ENCODE peak calls at places on chromosomes 12 and 14, in four cellular contexts. I is HepG2, K is HCT116, U is endothelial cell of umbilical vein. Q is an unnamed sample. For H3K4me1, the result is how much of the 10 kb centered on the place peaks cover.

GRCh38 chr12:68971404-68971803 is 38.4 kb upstream of the CPM start:
- DNase-seq in I (no peak), K (no peak), U (no peak), Q (no peak)

GRCh38 chr14:56044196-56044595 is 74.0 kb upstream of the PELI2 start:
- DNase-seq in I (no peak), K (no peak), U (no peak), Q (no peak)

GRCh38 chr12:68611094-68611818 is 557 bp downstream of the RAP1B start:
- DNase-seq in I (no peak), K (no peak), U (peak), Q (peak)

GRCh38 chr12:94247256-94247655 is 98.9 kb downstream of the PLXNC1 start:
- DNase-seq in I (no peak), K (no peak), U (no peak), Q (no peak)

GRCh38 chr14:26401170-26401968 is 196.5 kb downstream of the NOVA1 start:
- DNase-seq in I (no peak), K (no peak), U (no peak), Q (no peak)

GRCh38 chr12:117033382-117034045 is 65.7 kb downstream of the TESC start:
- DNase-seq in I (no peak), K (no peak), U (no peak), Q (peak)

GRCh38 chr12:46214668-46215429 is 54.0 kb downstream of the SLC38A1 start:
- DNase-seq in I (no peak), K (no peak), U (no peak), Q (no peak)

GRCh38 chr14:75959031-75959430 is 22.8 kb downstream of the TGFB3 start:
- DNase-seq in I (no peak), K (no peak), U (no peak), Q (no peak)

GRCh38 chr14:52342849-52343606 is 28.9 kb downstream of the PTGER2 start:
- DNase-seq in I (no peak), K (no peak), U (no peak), Q (no peak)

GRCh38 chr12:124603143-124603542 is 35.7 kb upstream of the NCOR2 start:
- DNase-seq in I (no peak), K (no peak), U (no peak), Q (no peak)

GRCh38 chr12:31797230-31797872 is 68.5 kb upstream of the AMN1 start:
- DNase-seq in I (no peak), K (no peak), U (no peak), Q (no peak)

GRCh38 chr12:131773582-131774221 is 54.5 kb upstream of the MMP17 start:
- DNase-seq in I (no peak), K (no peak), U (no peak), Q (no peak)

GRCh38 chr14:68248481-68249255 is 429.1 kb downstream of the RAD51B start:
- DNase-seq in I (peak), K (peak), U (peak), Q (peak)

GRCh38 chr12:18719922-18720321 is 17.9 kb downstream of the PLCZ1 start:
- DNase-seq in I (no peak), K (no peak), U (no peak), Q (no peak)

GRCh38 chr14:67018720-67019119 is 170.5 kb upstream of the GARIN2 start:
- DNase-seq in I (no peak), K (no peak), U (no peak), Q (no peak)

GRCh38 chr14:68884031-68885030 is 91.5 kb upstream of the ZFP36L1 start:
- DNase-seq in I (peak), K (peak), U (peak), Q (peak)

GRCh38 chr14:76412501-76412900 is 36.6 kb downstream of the ESRRB start:
- DNase-seq in I (no peak), K (no peak), U (no peak), Q (no peak)

GRCh38 chr14:52013984-52014600 is 24.7 kb downstream of the RTRAF start:
- DNase-seq in I (no peak), K (no peak), U (no peak), Q (no peak)

GRCh38 chr14:61570188-61570960 is 124.9 kb upstream of the HIF1A start:
- DNase-seq in I (no peak), K (no peak), U (no peak), Q (no peak)

GRCh38 chr12:108832730-108833354 is 24.5 kb downstream of the SSH1 start:
- DNase-seq in I (no peak), K (no peak), U (peak), Q (no peak)

GRCh38 chr12:85405781-85406522 is 125.9 kb downstream of the ALX1 start:
- DNase-seq in I (no peak), K (no peak), U (no peak), Q (no peak)

GRCh38 chr12:67943295-67943892 is 45.9 kb upstream of the IFNG-AS1 start:
- DNase-seq in I (peak), K (peak), U (peak), Q (peak)

GRCh38 chr14:103520657-103521437 is 1.8 kb downstream of the CKB start:
- DNase-seq in I (no peak), K (peak), U (peak), Q (peak)

GRCh38 chr12:122981587-122982493 is 1.4 kb downstream of the ARL6IP4 start:
- DNase-seq in I (no peak), K (no peak), U (no peak), Q (no peak)

GRCh38 chr12:122982494-122982850 is 2.0 kb downstream of the ARL6IP4 start:
- DNase-seq in I (no peak), K (no peak), U (no peak), Q (no peak)

GRCh38 chr12:122979908-122980191 is 631 bp upstream of the ARL6IP4 start:
- DNase-seq in I (no peak), K (no peak), U (no peak), Q (no peak)

GRCh38 chr12:122980192-122981035 is at the start of gene ARL6IP4:
- DNase-seq in I (no peak), K (no peak), U (peak), Q (no peak)

GRCh38 chr12:122981036-122981471 is 573 bp downstream of the ARL6IP4 start:
- DNase-seq in I (no peak), K (no peak), U (peak), Q (no peak)
- TF ChIP-seq POLR2AphosphoS5 in I (no peak), K (no peak), U (no peak), Q (no peak)

DNA sequence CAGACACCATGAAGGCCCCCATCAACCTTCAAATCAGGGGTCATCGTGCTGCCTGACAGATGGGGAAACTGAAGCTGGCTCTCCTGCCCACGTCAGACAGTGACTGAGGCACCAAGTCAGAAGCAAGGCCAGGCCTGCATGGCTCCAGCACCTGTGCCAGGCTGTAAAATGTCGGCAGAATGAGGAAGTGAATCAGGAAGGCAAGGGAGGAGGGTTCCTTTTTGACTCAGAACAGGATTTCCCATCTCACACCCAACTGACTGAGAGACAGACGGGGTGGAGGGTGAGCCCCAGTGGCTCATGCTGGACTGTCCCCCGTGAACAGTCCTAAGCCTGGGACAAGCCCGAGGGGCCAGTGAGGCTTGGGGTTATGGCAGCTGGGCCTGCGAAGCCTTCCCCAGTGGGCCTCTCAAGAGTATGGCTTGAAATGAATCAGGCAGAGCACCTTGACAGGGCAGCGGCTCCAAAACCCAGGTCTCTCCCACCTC is 20.9 kb downstream of the SYNE3 start:
- DNase-seq in I (no peak), K (no peak), U (peak), Q (no peak)
- H3K4me1 ChIP-seq in I (half or more), K (under half), U (under half), Q (under half)

GRCh38 chr14:65110525-65110924 is 8.2 kb upstream of the MAX start:
- DNase-seq in I (no peak), K (no peak), U (no peak), Q (no peak)

GRCh38 chr14:65104791-65105190 is 2.5 kb upstream of the MAX start:
- DNase-seq in I (no peak), K (no peak), U (no peak), Q (no peak)

GRCh38 chr14:65109357-65109756 is 7.0 kb upstream of the MAX start:
- DNase-seq in I (no peak), K (no peak), U (no peak), Q (no peak)

GRCh38 chr14:65106316-65106715 is 4.0 kb upstream of the MAX start:
- DNase-seq in I (no peak), K (no peak), U (no peak), Q (no peak)

DNA sequence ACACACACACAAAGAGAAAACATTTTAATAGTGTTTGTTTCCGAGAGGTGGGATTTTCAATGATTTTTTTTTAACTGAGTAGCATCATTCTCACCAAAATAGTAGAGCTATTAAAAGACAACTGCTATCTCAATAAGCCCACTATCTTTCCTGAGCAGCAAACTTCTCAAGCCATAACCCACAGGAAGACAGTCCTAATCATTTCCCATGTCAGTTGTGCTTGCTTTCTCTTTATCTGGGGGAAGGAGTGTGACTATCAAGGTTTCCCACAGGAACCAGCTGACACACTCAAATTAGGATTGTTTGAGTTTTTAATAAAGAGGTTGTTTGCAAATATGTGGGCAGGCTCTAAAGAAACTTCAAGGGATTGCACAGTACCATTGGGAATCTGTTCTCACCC is 4.9 kb upstream of the MAX start:
- DNase-seq in I (no peak), K (no peak), U (no peak), Q (no peak)
- TF ChIP-seq POLR2AphosphoS5 in I (no peak), K (no peak), U (no peak), Q (no peak)

GRCh38 chr14:99479160-99479902 is 1.3 kb downstream of the SETD3 start:
- DNase-seq in I (no peak), K (no peak), U (peak), Q (no peak)

GRCh38 chr14:99479903-99480855 is 480 bp downstream of the SETD3 start:
- DNase-seq in I (peak), K (peak), U (peak), Q (peak)

GRCh38 chr14:99480856-99481744 is at the start of the genes CCNK and SETD3:
- DNase-seq in I (peak), K (peak), U (peak), Q (peak)

GRCh38 chr14:99481745-99482099 is 513 bp downstream of the CCNK start:
- DNase-seq in I (no peak), K (no peak), U (no peak), Q (no peak)

GRCh38 chr14:99484106-99484505 is 2.9 kb downstream of the CCNK start:
- DNase-seq in I (no peak), K (no peak), U (no peak), Q (no peak)
- H3K4me1 ChIP-seq in I (under half), K (under half), U (under half), Q (under half)

GRCh38 chr12:110104188-110104969 is 19.8 kb upstream of the IFT81 start:
- DNase-seq in I (peak), K (no peak), U (no peak), Q (peak)
- TF ChIP-seq POLR2AphosphoS5 in I (no peak), K (no peak), U (no peak), Q (peak)

DNA sequence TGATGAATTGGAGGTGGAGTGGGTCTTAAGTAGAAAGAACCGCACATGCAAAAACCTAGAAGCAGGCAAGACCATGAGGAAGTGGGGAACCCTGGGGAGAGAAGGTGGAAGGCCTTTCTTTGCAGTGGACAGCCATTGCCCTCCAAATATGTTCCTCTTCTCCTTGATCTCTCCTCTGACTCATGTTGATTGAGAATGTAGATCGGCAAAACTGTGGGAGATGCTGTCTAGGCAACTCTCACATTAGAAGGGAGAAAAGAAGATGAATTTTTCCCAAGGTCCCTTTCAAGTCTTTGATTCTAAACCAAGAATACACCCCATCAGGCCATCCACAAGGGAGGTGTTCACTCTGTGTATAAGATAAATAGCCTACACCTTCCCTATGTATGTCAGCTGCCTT is 257.5 kb downstream of the MSRB3 start:
- DNase-seq in I (no peak), K (no peak), U (no peak), Q (no peak)
- H3K4me1 ChIP-seq in I (under half), K (half or more), U (half or more), Q (under half)

DNA sequence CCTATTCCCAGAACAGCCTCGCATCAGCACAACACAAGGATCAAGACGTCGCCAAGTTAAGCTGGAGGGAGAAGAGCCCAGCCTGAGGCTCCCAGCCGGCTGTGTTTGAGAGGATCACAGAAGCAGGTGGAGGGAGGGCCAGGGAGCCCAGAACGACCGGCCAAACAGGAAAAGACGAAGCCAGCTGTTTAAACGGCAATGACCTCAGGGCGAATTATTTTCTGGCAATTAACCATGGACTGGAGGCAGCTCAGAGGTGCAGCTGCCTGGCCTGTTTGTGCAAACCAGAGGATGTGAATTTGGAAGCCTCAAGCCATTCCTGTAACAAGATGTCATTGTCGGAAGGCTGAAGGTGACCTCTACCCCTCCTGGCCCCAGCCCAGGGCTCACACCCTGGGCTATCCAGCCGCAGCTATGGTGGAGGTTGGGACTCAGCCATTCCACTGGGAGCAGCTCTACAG is 175.8 kb upstream of the PRMT8 start:
- DNase-seq in I (no peak), K (no peak), U (peak), Q (peak)
- TF ChIP-seq POLR2AphosphoS5 in I (no peak), K (no peak), U (peak), Q (no peak)

GRCh38 chr12:52187640-52188039 is 4.2 kb downstream of the KRT80 start:
- DNase-seq in I (no peak), K (no peak), U (no peak), Q (no peak)
- H3K4me1 ChIP-seq in I (under half), K (half or more), U (half or more), Q (half or more)

Q was measured in sigmoid colon.